ENCODE peak calls at places on chromosomes 16 and 17, in seven cellular contexts. N is lung, G is T-helper 1 cell, P is heart left ventricle, T is choroid plexus epithelial cell, E is renal cortical epithelial cell, D is NCI-H345. V is an unnamed sample.

GRCh38 chr17:2796164-2797140 is at the start of gene RAP1GAP2:
- DNase-seq in E (no peak), D (no peak), P (peak), G (peak), T (no peak), N (peak), V (peak)

GRCh38 chr17:75637143-75637538 is 3.9 kb downstream of the SMIM5 start:
- DNase-seq in D (no peak), T (no peak), G (no peak), N (no peak), P (peak), E (no peak), V (no peak)

GRCh38 chr17:16940116-16940881 is 31.6 kb downstream of the TNFRSF13B start:
- DNase-seq in E (no peak), N (no peak), D (no peak), T (no peak), G (no peak), P (no peak), V (peak)

GRCh38 chr17:81396722-81397313 is 1.6 kb downstream of the BAHCC1 start:
- DNase-seq in T (peak), G (no peak), P (peak), N (no peak), E (no peak), D (peak), V (no peak)

GRCh38 chr17:82384051-82384729 is 12.6 kb downstream of the UTS2R start:
- DNase-seq in P (peak), G (no peak), T (no peak), E (no peak), D (peak), N (no peak), V (no peak)

GRCh38 chr17:144936-145670 is 7.7 kb downstream of the SCGB1C2 start:
- DNase-seq in G (peak), P (no peak), T (no peak), D (no peak), N (no peak), E (no peak), V (peak)

GRCh38 chr16:64469906-64470702 is 651.8 kb downstream of the CDH11 start:
- DNase-seq in E (no peak), P (peak), D (no peak), T (peak), N (no peak), G (no peak), V (no peak)

GRCh38 chr17:78431692-78431958 is 53.2 kb downstream of the PGS1 start:
- DNase-seq in N (no peak), P (no peak), T (no peak), E (no peak), G (no peak), D (no peak), V (no peak)

GRCh38 chr16:87579691-87580090 is 22.6 kb upstream of the JPH3 start:
- DNase-seq in T (no peak), P (no peak), D (no peak), G (no peak), E (no peak), N (no peak), V (no peak)

GRCh38 chr16:50711862-50712567 is 18.6 kb downstream of the NOD2 start:
- DNase-seq in E (no peak), N (no peak), G (no peak), P (peak), D (no peak), T (no peak), V (no peak)

GRCh38 chr16:676565-677297 is 1.3 kb downstream of the RHBDL1 start:
- DNase-seq in T (no peak), N (peak), P (no peak), D (peak), G (no peak), E (no peak), V (peak)

GRCh38 chr16:20944861-20945390 is 44.4 kb downstream of the LYRM1 start:
- DNase-seq in P (no peak), E (peak), N (no peak), T (peak), G (no peak), D (no peak), V (no peak)

GRCh38 chr16:17389392-17389791 is 81.4 kb downstream of the XYLT1 start:
- DNase-seq in N (no peak), P (no peak), T (no peak), G (no peak), E (no peak), D (no peak), V (no peak)

GRCh38 chr16:84914273-84914672 is 94.5 kb downstream of the CRISPLD2 start:
- DNase-seq in G (no peak), E (no peak), D (no peak), N (no peak), T (no peak), P (no peak), V (no peak)

GRCh38 chr16:81810361-81810760 is 31.3 kb downstream of the PLCG2 start:
- DNase-seq in E (no peak), P (no peak), N (no peak), G (no peak), T (no peak), D (no peak), V (no peak)

GRCh38 chr16:88349903-88350900 is 32.6 kb upstream of the ZNF469 start:
- DNase-seq in E (no peak), G (no peak), T (no peak), D (no peak), N (no peak), P (peak), V (no peak)

GRCh38 chr17:1975573-1975972 is 49.6 kb downstream of the RTN4RL1 start:
- DNase-seq in T (no peak), D (no peak), E (no peak), N (no peak), P (no peak), G (no peak), V (no peak)

GRCh38 chr16:27264151-27264550 is 4.4 kb downstream of the NSMCE1 start:
- DNase-seq in D (no peak), N (no peak), T (peak), E (peak), G (no peak), P (no peak), V (no peak)

GRCh38 chr17:82297280-82297803 is 20.1 kb downstream of the CD7 start:
- DNase-seq in N (peak), T (peak), D (no peak), E (peak), P (peak), G (peak), V (peak)

GRCh38 chr17:55433029-55433628 is 11.5 kb upstream of the MMD start:
- DNase-seq in E (peak), N (no peak), D (no peak), T (peak), P (no peak), G (no peak), V (no peak)

GRCh38 chr16:89502319-89502843 is 5.8 kb upstream of the SPG7 start:
- DNase-seq in G (no peak), N (peak), P (no peak), E (peak), D (no peak), T (no peak), V (peak)

GRCh38 chr17:50932584-50932901 is 66.4 kb upstream of the TOB1 start:
- DNase-seq in E (no peak), N (no peak), P (no peak), D (no peak), T (no peak), G (no peak), V (no peak)

GRCh38 chr16:86383488-86384262 is 126.7 kb upstream of the FOXF1 start:
- DNase-seq in G (no peak), D (no peak), T (peak), E (no peak), N (no peak), P (no peak), V (no peak)

GRCh38 chr17:57875109-57876022 is 25.5 kb upstream of the MRPS23 start:
- DNase-seq in E (peak), T (peak), D (no peak), G (no peak), N (peak), P (peak), V (peak)

GRCh38 chr17:8393470-8394231 is 4.0 kb downstream of the RNF222 start:
- DNase-seq in N (no peak), E (peak), T (no peak), G (no peak), D (no peak), P (no peak), V (no peak)

GRCh38 chr17:66190738-66191606 is 961 bp downstream of the CEP112 start:
- DNase-seq in T (peak), P (no peak), N (no peak), G (no peak), E (peak), D (no peak), V (no peak)

GRCh38 chr17:59828478-59828760 is 64.3 kb downstream of the TUBD1 start:
- DNase-seq in D (no peak), T (no peak), P (no peak), E (no peak), G (no peak), N (no peak), V (no peak)

GRCh38 chr17:43840814-43841213 is 6.2 kb upstream of the CD300LG start:
- DNase-seq in P (no peak), N (no peak), G (no peak), T (peak), E (no peak), D (no peak), V (no peak)